ENCODE peak calls at places on chromosomes 4 and X, in four cellular contexts. One of them, this sample, is unnamed.

GRCh38 chr4:97498875-97499274 is 644.4 kb downstream of the STPG2 start:
- DNase-seq in H1: no peak
- DNase-seq in HCT116: peak
- DNase-seq in K562: no peak
- DNase-seq in this sample: no peak

GRCh38 chr4:32455231-32455630 is 1735.1 kb downstream of the PCDH7 start:
- DNase-seq in H1: no peak
- DNase-seq in K562: no peak
- DNase-seq in HCT116: no peak
- DNase-seq in this sample: no peak

GRCh38 chr4:122313001-122313400 is 65.8 kb upstream of the ADAD1 start:
- DNase-seq in K562: no peak
- DNase-seq in HCT116: no peak
- DNase-seq in H1: no peak
- DNase-seq in this sample: no peak

GRCh38 chr4:118754890-118755289 is 69.7 kb downstream of the METTL14 start:
- DNase-seq in HCT116: no peak
- DNase-seq in K562: no peak
- DNase-seq in H1: no peak
- DNase-seq in this sample: no peak

GRCh38 chrX:25523574-25523973 is 507.8 kb upstream of the ARX start:
- DNase-seq in HCT116: peak
- DNase-seq in K562: no peak
- DNase-seq in H1: peak
- DNase-seq in this sample: peak

GRCh38 chr4:156974264-156974663 is 2.7 kb upstream of the PDGFC start:
- DNase-seq in HCT116: no peak
- DNase-seq in K562: no peak
- DNase-seq in H1: no peak
- DNase-seq in this sample: no peak

GRCh38 chrX:153933751-153934472 is 925 bp downstream of the NAA10 start:
- DNase-seq in H1: no peak
- DNase-seq in HCT116: no peak
- DNase-seq in K562: no peak
- DNase-seq in this sample: no peak

GRCh38 chrX:12965390-12965940 is 9.4 kb upstream of the TMSB4X start:
- DNase-seq in H1: no peak
- DNase-seq in HCT116: no peak
- DNase-seq in K562: peak
- DNase-seq in this sample: no peak

GRCh38 chr4:54659213-54660144 is 1.7 kb downstream of the KIT start:
- DNase-seq in HCT116: no peak
- DNase-seq in H1: peak
- DNase-seq in K562: no peak
- DNase-seq in this sample: no peak

GRCh38 chrX:103101280-103102042 is 8.5 kb upstream of the NXF3 start:
- DNase-seq in HCT116: no peak
- DNase-seq in K562: peak
- DNase-seq in H1: no peak
- DNase-seq in this sample: peak

GRCh38 chr4:150978738-150979575 is 36.1 kb downstream of the LRBA start:
- DNase-seq in K562: no peak
- DNase-seq in HCT116: no peak
- DNase-seq in H1: no peak
- DNase-seq in this sample: no peak

GRCh38 chr4:47218631-47219030 is 187.3 kb downstream of the GABRB1 start:
- DNase-seq in H1: no peak
- DNase-seq in HCT116: no peak
- DNase-seq in K562: no peak
- DNase-seq in this sample: no peak

GRCh38 chr4:85823295-85823694 is 348.3 kb downstream of the ARHGAP24 start:
- DNase-seq in HCT116: peak
- DNase-seq in H1: no peak
- DNase-seq in K562: no peak
- DNase-seq in this sample: no peak

GRCh38 chr4:185902654-185903053 is 90.7 kb upstream of the SORBS2 start:
- DNase-seq in K562: no peak
- DNase-seq in HCT116: no peak
- DNase-seq in H1: no peak
- DNase-seq in this sample: no peak

GRCh38 chrX:8189096-8189830 is 18.2 kb upstream of the VCX2 start:
- DNase-seq in H1: no peak
- DNase-seq in K562: no peak
- DNase-seq in HCT116: no peak
- DNase-seq in this sample: no peak

GRCh38 chr4:947491-947971 is 15.3 kb downstream of the TMEM175 start:
- DNase-seq in H1: no peak
- DNase-seq in K562: no peak
- DNase-seq in HCT116: no peak
- DNase-seq in this sample: no peak

GRCh38 chrX:117996918-117997480 is 119.6 kb downstream of the KLHL13 start:
- DNase-seq in K562: no peak
- DNase-seq in H1: no peak
- DNase-seq in HCT116: no peak
- DNase-seq in this sample: no peak

GRCh38 chr4:153655928-153656327 is 28.2 kb upstream of the TLR2 start:
- DNase-seq in K562: no peak
- DNase-seq in HCT116: no peak
- DNase-seq in H1: no peak
- DNase-seq in this sample: no peak

GRCh38 chr4:108143515-108143914 is 25.2 kb downstream of the LEF1 start:
- DNase-seq in HCT116: no peak
- DNase-seq in H1: no peak
- DNase-seq in K562: no peak
- DNase-seq in this sample: no peak

GRCh38 chrX:78839711-78840110 is 92.2 kb downstream of the LPAR4 start:
- DNase-seq in K562: no peak
- DNase-seq in H1: no peak
- DNase-seq in HCT116: no peak
- DNase-seq in this sample: no peak

GRCh38 chr4:101865501-101866062 is 75.1 kb downstream of the BANK1 start:
- DNase-seq in H1: no peak
- DNase-seq in K562: no peak
- DNase-seq in HCT116: no peak
- DNase-seq in this sample: no peak

GRCh38 chr4:78065514-78066192 is 8.5 kb downstream of the FRAS1 start:
- DNase-seq in H1: no peak
- DNase-seq in HCT116: no peak
- DNase-seq in K562: no peak
- DNase-seq in this sample: no peak

GRCh38 chr4:36256398-36256828 is 12.1 kb upstream of the ARAP2 start:
- DNase-seq in H1: no peak
- DNase-seq in HCT116: no peak
- DNase-seq in K562: no peak
- DNase-seq in this sample: no peak

GRCh38 chr4:183960021-183960420 is 54.9 kb downstream of the STOX2 start:
- DNase-seq in K562: peak
- DNase-seq in HCT116: no peak
- DNase-seq in H1: peak
- DNase-seq in this sample: peak

GRCh38 chr4:13577660-13578059 is 33.4 kb upstream of the NKX3-2 start:
- DNase-seq in HCT116: no peak
- DNase-seq in H1: no peak
- DNase-seq in K562: no peak
- DNase-seq in this sample: no peak

GRCh38 chr4:85455942-85456341 is 19.0 kb upstream of the ARHGAP24 start:
- DNase-seq in H1: no peak
- DNase-seq in HCT116: no peak
- DNase-seq in K562: no peak
- DNase-seq in this sample: no peak

GRCh38 chrX:71919436-71919835 is 8.8 kb downstream of the NHSL2 start:
- DNase-seq in K562: no peak
- DNase-seq in HCT116: no peak
- DNase-seq in H1: no peak
- DNase-seq in this sample: no peak

GRCh38 chr4:48877827-48878535 is 28.6 kb downstream of the OCIAD2 start:
- DNase-seq in K562: no peak
- DNase-seq in H1: no peak
- DNase-seq in HCT116: no peak
- DNase-seq in this sample: no peak

GRCh38 chr4:186666750-186667149 is 56.9 kb downstream of the FAT1 start:
- DNase-seq in HCT116: no peak
- DNase-seq in H1: no peak
- DNase-seq in K562: no peak
- DNase-seq in this sample: no peak

GRCh38 chr4:103076777-103077347 is 301 bp upstream of the SLC9B2 start:
- DNase-seq in K562: no peak
- DNase-seq in H1: no peak
- DNase-seq in HCT116: peak
- DNase-seq in this sample: no peak

GRCh38 chr4:3689576-3690551 is 76.3 kb upstream of the ADRA2C start:
- DNase-seq in HCT116: no peak
- DNase-seq in K562: no peak
- DNase-seq in H1: no peak
- DNase-seq in this sample: no peak

GRCh38 chrX:23752740-23753435 is 9.8 kb upstream of the ACOT9 start:
- DNase-seq in HCT116: no peak
- DNase-seq in K562: no peak
- DNase-seq in H1: no peak
- DNase-seq in this sample: no peak

GRCh38 chrX:71178908-71179307 is 34.3 kb downstream of the NLGN3 start:
- DNase-seq in H1: no peak
- DNase-seq in K562: peak
- DNase-seq in HCT116: peak
- DNase-seq in this sample: peak

GRCh38 chr4:147863111-147863747 is 131.3 kb downstream of the ARHGAP10 start:
- DNase-seq in HCT116: no peak
- DNase-seq in H1: no peak
- DNase-seq in K562: no peak
- DNase-seq in this sample: no peak

GRCh38 chr4:38119663-38120374 is 159.6 kb downstream of the PTTG2 start:
- DNase-seq in K562: no peak
- DNase-seq in HCT116: no peak
- DNase-seq in H1: no peak
- DNase-seq in this sample: no peak

GRCh38 chrX:10350991-10351390 is 194.2 kb downstream of the CLCN4 start:
- DNase-seq in K562: no peak
- DNase-seq in H1: no peak
- DNase-seq in HCT116: no peak
- DNase-seq in this sample: no peak

GRCh38 chr4:57055873-57056272 is 54.3 kb downstream of the IGFBP7 start:
- DNase-seq in HCT116: no peak
- DNase-seq in H1: no peak
- DNase-seq in K562: no peak
- DNase-seq in this sample: no peak

GRCh38 chr4:57442834-57443291 is 332.7 kb upstream of the IGFBP7 start:
- DNase-seq in K562: peak
- DNase-seq in H1: peak
- DNase-seq in HCT116: no peak
- DNase-seq in this sample: peak

GRCh38 chr4:87060957-87061356 is 126.1 kb downstream of the AFF1 start:
- DNase-seq in H1: no peak
- DNase-seq in HCT116: peak
- DNase-seq in K562: no peak
- DNase-seq in this sample: no peak

GRCh38 chrX:125492439-125492838 is 172.8 kb downstream of the TEX13C start:
- DNase-seq in H1: no peak
- DNase-seq in K562: peak
- DNase-seq in HCT116: no peak
- DNase-seq in this sample: no peak
- H3K9ac ChIP-seq in H1: no peak
- H3K9ac ChIP-seq in K562: peak
- H3K9ac ChIP-seq in HCT116: no peak
- H3K9ac ChIP-seq in this sample: no peak

GRCh38 chr4:177116161-177116560 is 193.5 kb upstream of the NEIL3 start:
- DNase-seq in K562: no peak
- DNase-seq in HCT116: no peak
- DNase-seq in H1: no peak
- DNase-seq in this sample: no peak

GRCh38 chr4:177119021-177119461 is 190.6 kb upstream of the NEIL3 start:
- DNase-seq in K562: no peak
- DNase-seq in H1: no peak
- DNase-seq in HCT116: no peak
- DNase-seq in this sample: no peak

GRCh38 chr4:177117256-177117655 is 192.4 kb upstream of the NEIL3 start:
- DNase-seq in HCT116: no peak
- DNase-seq in K562: no peak
- DNase-seq in H1: no peak
- DNase-seq in this sample: no peak

GRCh38 chr4:177119693-177120092 is 190.0 kb upstream of the NEIL3 start:
- DNase-seq in H1: no peak
- DNase-seq in K562: no peak
- DNase-seq in HCT116: no peak
- DNase-seq in this sample: no peak

GRCh38 chr4:177118596-177118995 is 191.1 kb upstream of the NEIL3 start:
- DNase-seq in K562: no peak
- DNase-seq in HCT116: no peak
- DNase-seq in H1: no peak
- DNase-seq in this sample: no peak
- TF ChIP-seq ZNF274 in K562: no peak
- TF ChIP-seq ZNF274 in HCT116: no peak
- TF ChIP-seq ZNF274 in H1: no peak
- TF ChIP-seq ZNF274 in this sample: no peak

GRCh38 chr4:2356123-2357069 is 62.0 kb downstream of the ZFYVE28 start:
- DNase-seq in H1: no peak
- DNase-seq in K562: no peak
- DNase-seq in HCT116: no peak
- DNase-seq in this sample: no peak
- H3K4me3 ChIP-seq in H1: no peak
- H3K4me3 ChIP-seq in K562: no peak
- H3K4me3 ChIP-seq in HCT116: no peak
- H3K4me3 ChIP-seq in this sample: no peak

DNA sequence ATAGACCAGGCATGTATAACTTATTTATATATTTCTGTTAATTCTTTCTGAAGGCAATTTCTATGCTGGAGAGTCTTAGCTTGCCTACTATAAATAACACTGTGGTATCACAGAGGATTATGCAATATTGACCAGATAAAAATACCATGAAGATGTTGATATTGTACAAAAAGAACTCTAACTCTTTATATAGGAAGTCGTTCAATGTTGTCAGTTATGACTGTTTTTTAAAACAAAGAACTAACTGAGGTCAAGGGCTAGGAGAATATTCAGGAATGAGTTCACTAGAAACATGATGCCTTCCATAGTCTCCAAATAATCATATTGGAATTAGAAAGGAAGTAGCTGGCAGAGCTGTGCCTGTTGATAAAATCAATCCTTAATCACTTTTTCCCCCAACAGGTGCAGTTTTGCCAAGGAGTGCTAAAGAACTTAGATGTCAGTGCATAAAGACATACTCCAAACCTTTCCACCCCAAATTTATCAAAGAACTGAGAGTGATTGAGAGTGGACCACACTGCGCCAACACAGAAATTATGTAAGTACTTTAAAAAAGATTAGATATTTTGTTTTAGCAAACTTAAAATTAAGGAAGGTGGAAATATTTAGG is 876 bp downstream of the CXCL8 start:
- DNase-seq in K562: no peak
- DNase-seq in HCT116: no peak
- DNase-seq in H1: no peak
- DNase-seq in this sample: no peak
- H3K9ac ChIP-seq in K562: no peak
- H3K9ac ChIP-seq in HCT116: no peak
- H3K9ac ChIP-seq in H1: no peak
- H3K9ac ChIP-seq in this sample: no peak

This sample was measured in NT2/D1.